ENCODE peak calls at places on chromosomes 13 and 19, in ten cellular contexts. One of them, this sample, is unnamed.
A peak's percentile ranks its signal among the peaks of the same experiment; 100 is the strongest.

GRCh38 chr13:73608731-73609485 is 525.3 kb downstream of the KLF12 start:
- DNase-seq in uterus: no peak
- DNase-seq in nephron progenitor cell: peak; percentile 20
- DNase-seq in occipital lobe: no peak
- DNase-seq in Caco-2: no peak
- DNase-seq in astrocyte of the spinal cord: no peak
- DNase-seq in NCI-H510A: no peak
- DNase-seq in M059J: no peak
- DNase-seq in activated CD4-positive, alpha-beta T cell treated with anti-CD3 and anti-CD28 coated beads, Interleukin-2, amount 10 ng/mL, durations not matched to agents 7 days and 5 days: no peak
- DNase-seq in AG10803: no peak
- DNase-seq in this sample: no peak

GRCh38 chr13:28047784-28048388 is 52.5 kb downstream of the FLT3 start:
- DNase-seq in uterus: no peak
- DNase-seq in nephron progenitor cell: no peak
- DNase-seq in occipital lobe: no peak
- DNase-seq in Caco-2: no peak
- DNase-seq in astrocyte of the spinal cord: peak; percentile 13
- DNase-seq in NCI-H510A: no peak
- DNase-seq in M059J: peak; percentile 80
- DNase-seq in activated CD4-positive, alpha-beta T cell treated with anti-CD3 and anti-CD28 coated beads, Interleukin-2, amount 10 ng/mL, durations not matched to agents 7 days and 5 days: no peak
- DNase-seq in AG10803: peak; percentile 26
- DNase-seq in this sample: no peak

GRCh38 chr13:95677564-95678386 is 836 bp downstream of the DNAJC3 start:
- DNase-seq in uterus: peak; percentile 45
- DNase-seq in nephron progenitor cell: no peak
- DNase-seq in occipital lobe: no peak
- DNase-seq in Caco-2: no peak
- DNase-seq in astrocyte of the spinal cord: peak; percentile 38
- DNase-seq in NCI-H510A: no peak
- DNase-seq in M059J: peak; percentile 38
- DNase-seq in activated CD4-positive, alpha-beta T cell treated with anti-CD3 and anti-CD28 coated beads, Interleukin-2, amount 10 ng/mL, durations not matched to agents 7 days and 5 days: peak; percentile 10
- DNase-seq in AG10803: peak; percentile 21
- DNase-seq in this sample: no peak

GRCh38 chr19:7868671-7869452 is 5.3 kb downstream of the PRR36 start:
- DNase-seq in uterus: peak; percentile 51
- DNase-seq in nephron progenitor cell: peak; percentile 87
- DNase-seq in occipital lobe: peak; percentile 33
- DNase-seq in Caco-2: peak; percentile 94
- DNase-seq in astrocyte of the spinal cord: peak; percentile 39
- DNase-seq in NCI-H510A: no peak
- DNase-seq in M059J: no peak
- DNase-seq in activated CD4-positive, alpha-beta T cell treated with anti-CD3 and anti-CD28 coated beads, Interleukin-2, amount 10 ng/mL, durations not matched to agents 7 days and 5 days: peak; percentile 79
- DNase-seq in AG10803: peak; percentile 34
- DNase-seq in this sample: peak; percentile 81

GRCh38 chr13:33766724-33767123 is 51.2 kb upstream of the RFC3 start:
- DNase-seq in uterus: no peak
- DNase-seq in nephron progenitor cell: no peak
- DNase-seq in occipital lobe: no peak
- DNase-seq in Caco-2: no peak
- DNase-seq in astrocyte of the spinal cord: no peak
- DNase-seq in NCI-H510A: no peak
- DNase-seq in M059J: no peak
- DNase-seq in activated CD4-positive, alpha-beta T cell treated with anti-CD3 and anti-CD28 coated beads, Interleukin-2, amount 10 ng/mL, durations not matched to agents 7 days and 5 days: no peak
- DNase-seq in AG10803: no peak
- DNase-seq in this sample: no peak

GRCh38 chr13:21576424-21576823 is 27.5 kb downstream of the MICU2 start:
- DNase-seq in uterus: no peak
- DNase-seq in nephron progenitor cell: no peak
- DNase-seq in occipital lobe: no peak
- DNase-seq in Caco-2: no peak
- DNase-seq in astrocyte of the spinal cord: no peak
- DNase-seq in NCI-H510A: no peak
- DNase-seq in M059J: peak; percentile 37
- DNase-seq in activated CD4-positive, alpha-beta T cell treated with anti-CD3 and anti-CD28 coated beads, Interleukin-2, amount 10 ng/mL, durations not matched to agents 7 days and 5 days: no peak
- DNase-seq in AG10803: peak; percentile 16
- DNase-seq in this sample: no peak

GRCh38 chr19:38191747-38192146 is 32.3 kb downstream of the DPF1 start:
- DNase-seq in uterus: no peak
- DNase-seq in nephron progenitor cell: no peak
- DNase-seq in occipital lobe: no peak
- DNase-seq in Caco-2: no peak
- DNase-seq in astrocyte of the spinal cord: no peak
- DNase-seq in NCI-H510A: no peak
- DNase-seq in M059J: no peak
- DNase-seq in activated CD4-positive, alpha-beta T cell treated with anti-CD3 and anti-CD28 coated beads, Interleukin-2, amount 10 ng/mL, durations not matched to agents 7 days and 5 days: no peak
- DNase-seq in AG10803: no peak
- DNase-seq in this sample: no peak

GRCh38 chr13:109904218-109904617 is 117.8 kb upstream of the IRS2 start:
- DNase-seq in uterus: no peak
- DNase-seq in nephron progenitor cell: no peak
- DNase-seq in occipital lobe: no peak
- DNase-seq in Caco-2: no peak
- DNase-seq in astrocyte of the spinal cord: no peak
- DNase-seq in NCI-H510A: no peak
- DNase-seq in M059J: peak; percentile 24
- DNase-seq in activated CD4-positive, alpha-beta T cell treated with anti-CD3 and anti-CD28 coated beads, Interleukin-2, amount 10 ng/mL, durations not matched to agents 7 days and 5 days: no peak
- DNase-seq in AG10803: no peak
- DNase-seq in this sample: no peak

GRCh38 chr19:10290876-10291553 is 1.3 kb downstream of the ICAM5 start:
- DNase-seq in uterus: peak; percentile 36
- DNase-seq in nephron progenitor cell: peak; percentile 54
- DNase-seq in occipital lobe: no peak
- DNase-seq in Caco-2: peak; percentile 70
- DNase-seq in astrocyte of the spinal cord: no peak
- DNase-seq in NCI-H510A: no peak
- DNase-seq in M059J: peak; percentile 68
- DNase-seq in activated CD4-positive, alpha-beta T cell treated with anti-CD3 and anti-CD28 coated beads, Interleukin-2, amount 10 ng/mL, durations not matched to agents 7 days and 5 days: peak; percentile 46
- DNase-seq in AG10803: peak; percentile 41
- DNase-seq in this sample: no peak

GRCh38 chr19:53333071-53333465 is 481 bp upstream of the ZNF845 start:
- DNase-seq in uterus: peak; percentile 71
- DNase-seq in nephron progenitor cell: peak; percentile 55
- DNase-seq in occipital lobe: no peak
- DNase-seq in Caco-2: peak; percentile 77
- DNase-seq in astrocyte of the spinal cord: no peak
- DNase-seq in NCI-H510A: no peak
- DNase-seq in M059J: no peak
- DNase-seq in activated CD4-positive, alpha-beta T cell treated with anti-CD3 and anti-CD28 coated beads, Interleukin-2, amount 10 ng/mL, durations not matched to agents 7 days and 5 days: peak; percentile 33
- DNase-seq in AG10803: peak; percentile 44
- DNase-seq in this sample: peak; percentile 47

GRCh38 chr13:26971990-26972888 is 199.4 kb downstream of the USP12 start:
- DNase-seq in uterus: no peak
- DNase-seq in nephron progenitor cell: peak; percentile 21
- DNase-seq in occipital lobe: no peak
- DNase-seq in Caco-2: peak; percentile 81
- DNase-seq in astrocyte of the spinal cord: peak; percentile 16
- DNase-seq in NCI-H510A: peak; percentile 81
- DNase-seq in M059J: peak; percentile 67
- DNase-seq in activated CD4-positive, alpha-beta T cell treated with anti-CD3 and anti-CD28 coated beads, Interleukin-2, amount 10 ng/mL, durations not matched to agents 7 days and 5 days: peak; percentile 45
- DNase-seq in AG10803: no peak
- DNase-seq in this sample: peak; percentile 71

GRCh38 chr19:7294571-7295212 is 478 bp upstream of the INSR start:
- DNase-seq in uterus: peak; percentile 69
- DNase-seq in nephron progenitor cell: peak; percentile 53
- DNase-seq in occipital lobe: peak; percentile 26
- DNase-seq in Caco-2: peak; percentile 81
- DNase-seq in astrocyte of the spinal cord: peak; percentile 14
- DNase-seq in NCI-H510A: no peak
- DNase-seq in M059J: peak; percentile 21
- DNase-seq in activated CD4-positive, alpha-beta T cell treated with anti-CD3 and anti-CD28 coated beads, Interleukin-2, amount 10 ng/mL, durations not matched to agents 7 days and 5 days: peak; percentile 10
- DNase-seq in AG10803: peak; percentile 60
- DNase-seq in this sample: peak; percentile 85

GRCh38 chr19:50720181-50720920 is 749 bp upstream of the SHANK1 start:
- DNase-seq in uterus: no peak
- DNase-seq in nephron progenitor cell: peak; percentile 16
- DNase-seq in occipital lobe: no peak
- DNase-seq in Caco-2: no peak
- DNase-seq in astrocyte of the spinal cord: no peak
- DNase-seq in NCI-H510A: no peak
- DNase-seq in M059J: no peak
- DNase-seq in activated CD4-positive, alpha-beta T cell treated with anti-CD3 and anti-CD28 coated beads, Interleukin-2, amount 10 ng/mL, durations not matched to agents 7 days and 5 days: no peak
- DNase-seq in AG10803: no peak
- DNase-seq in this sample: no peak

GRCh38 chr13:100566543-100566942 is 22.0 kb downstream of the GGACT start:
- DNase-seq in uterus: no peak
- DNase-seq in nephron progenitor cell: no peak
- DNase-seq in occipital lobe: no peak
- DNase-seq in Caco-2: no peak
- DNase-seq in astrocyte of the spinal cord: no peak
- DNase-seq in NCI-H510A: no peak
- DNase-seq in M059J: peak; percentile 68
- DNase-seq in activated CD4-positive, alpha-beta T cell treated with anti-CD3 and anti-CD28 coated beads, Interleukin-2, amount 10 ng/mL, durations not matched to agents 7 days and 5 days: no peak
- DNase-seq in AG10803: peak; percentile 13
- DNase-seq in this sample: no peak

GRCh38 chr19:33386361-33386858 is 12.9 kb downstream of the CEBPG start:
- DNase-seq in uterus: no peak
- DNase-seq in nephron progenitor cell: no peak
- DNase-seq in occipital lobe: no peak
- DNase-seq in Caco-2: peak; percentile 23
- DNase-seq in astrocyte of the spinal cord: no peak
- DNase-seq in NCI-H510A: no peak
- DNase-seq in M059J: no peak
- DNase-seq in activated CD4-positive, alpha-beta T cell treated with anti-CD3 and anti-CD28 coated beads, Interleukin-2, amount 10 ng/mL, durations not matched to agents 7 days and 5 days: no peak
- DNase-seq in AG10803: no peak
- DNase-seq in this sample: no peak

GRCh38 chr19:3466630-3467029 is 13.7 kb downstream of the SMIM24 start:
- DNase-seq in uterus: no peak
- DNase-seq in nephron progenitor cell: no peak
- DNase-seq in occipital lobe: peak; percentile 27
- DNase-seq in Caco-2: no peak
- DNase-seq in astrocyte of the spinal cord: no peak
- DNase-seq in NCI-H510A: no peak
- DNase-seq in M059J: no peak
- DNase-seq in activated CD4-positive, alpha-beta T cell treated with anti-CD3 and anti-CD28 coated beads, Interleukin-2, amount 10 ng/mL, durations not matched to agents 7 days and 5 days: no peak
- DNase-seq in AG10803: no peak
- DNase-seq in this sample: no peak

GRCh38 chr13:40494513-40494912 is 171.9 kb downstream of the FOXO1 start:
- DNase-seq in uterus: no peak
- DNase-seq in nephron progenitor cell: no peak
- DNase-seq in occipital lobe: no peak
- DNase-seq in Caco-2: no peak
- DNase-seq in astrocyte of the spinal cord: peak; percentile 22
- DNase-seq in NCI-H510A: no peak
- DNase-seq in M059J: no peak
- DNase-seq in activated CD4-positive, alpha-beta T cell treated with anti-CD3 and anti-CD28 coated beads, Interleukin-2, amount 10 ng/mL, durations not matched to agents 7 days and 5 days: peak; percentile 39
- DNase-seq in AG10803: no peak
- DNase-seq in this sample: no peak

GRCh38 chr19:49506575-49507105 is 5.8 kb upstream of the FCGRT start:
- DNase-seq in uterus: no peak
- DNase-seq in nephron progenitor cell: peak; percentile 62
- DNase-seq in occipital lobe: no peak
- DNase-seq in Caco-2: peak; percentile 84
- DNase-seq in astrocyte of the spinal cord: no peak
- DNase-seq in NCI-H510A: no peak
- DNase-seq in M059J: peak; percentile 60
- DNase-seq in activated CD4-positive, alpha-beta T cell treated with anti-CD3 and anti-CD28 coated beads, Interleukin-2, amount 10 ng/mL, durations not matched to agents 7 days and 5 days: peak; percentile 86
- DNase-seq in AG10803: no peak
- DNase-seq in this sample: peak; percentile 72

GRCh38 chr13:111661776-111662175 is 341.3 kb downstream of the TEX29 start:
- DNase-seq in uterus: no peak
- DNase-seq in nephron progenitor cell: no peak
- DNase-seq in occipital lobe: no peak
- DNase-seq in Caco-2: no peak
- DNase-seq in astrocyte of the spinal cord: no peak
- DNase-seq in NCI-H510A: no peak
- DNase-seq in M059J: no peak
- DNase-seq in activated CD4-positive, alpha-beta T cell treated with anti-CD3 and anti-CD28 coated beads, Interleukin-2, amount 10 ng/mL, durations not matched to agents 7 days and 5 days: no peak
- DNase-seq in AG10803: no peak
- DNase-seq in this sample: no peak

GRCh38 chr13:59111711-59112110 is 1052.0 kb downstream of the DIAPH3 start:
- DNase-seq in uterus: no peak
- DNase-seq in nephron progenitor cell: peak; percentile 8
- DNase-seq in occipital lobe: no peak
- DNase-seq in Caco-2: no peak
- DNase-seq in astrocyte of the spinal cord: peak; percentile 87
- DNase-seq in NCI-H510A: no peak
- DNase-seq in M059J: peak; percentile 82
- DNase-seq in activated CD4-positive, alpha-beta T cell treated with anti-CD3 and anti-CD28 coated beads, Interleukin-2, amount 10 ng/mL, durations not matched to agents 7 days and 5 days: no peak
- DNase-seq in AG10803: peak; percentile 51
- DNase-seq in this sample: no peak

GRCh38 chr13:29861694-29862110 is 11.3 kb upstream of the UBL3 start:
- DNase-seq in uterus: no peak
- DNase-seq in nephron progenitor cell: no peak
- DNase-seq in occipital lobe: no peak
- DNase-seq in Caco-2: peak; percentile 67
- DNase-seq in astrocyte of the spinal cord: peak; percentile 82
- DNase-seq in NCI-H510A: no peak
- DNase-seq in M059J: peak; percentile 91
- DNase-seq in activated CD4-positive, alpha-beta T cell treated with anti-CD3 and anti-CD28 coated beads, Interleukin-2, amount 10 ng/mL, durations not matched to agents 7 days and 5 days: no peak
- DNase-seq in AG10803: peak; percentile 99
- DNase-seq in this sample: no peak

GRCh38 chr19:50025794-50026549 is at the start of gene ZNF473:
- DNase-seq in uterus: peak; percentile 94
- DNase-seq in nephron progenitor cell: peak; percentile 86
- DNase-seq in occipital lobe: peak; percentile 90
- DNase-seq in Caco-2: peak; percentile 97
- DNase-seq in astrocyte of the spinal cord: peak; percentile 98
- DNase-seq in NCI-H510A: peak; percentile 94
- DNase-seq in M059J: peak; percentile 96
- DNase-seq in activated CD4-positive, alpha-beta T cell treated with anti-CD3 and anti-CD28 coated beads, Interleukin-2, amount 10 ng/mL, durations not matched to agents 7 days and 5 days: peak; percentile 94
- DNase-seq in AG10803: peak; percentile 96
- DNase-seq in this sample: peak; percentile 96

GRCh38 chr19:17611462-17612244 is 56.2 kb downstream of the COLGALT1 start:
- DNase-seq in uterus: no peak
- DNase-seq in nephron progenitor cell: peak; percentile 28
- DNase-seq in occipital lobe: no peak
- DNase-seq in Caco-2: no peak
- DNase-seq in astrocyte of the spinal cord: no peak
- DNase-seq in NCI-H510A: no peak
- DNase-seq in M059J: no peak
- DNase-seq in activated CD4-positive, alpha-beta T cell treated with anti-CD3 and anti-CD28 coated beads, Interleukin-2, amount 10 ng/mL, durations not matched to agents 7 days and 5 days: no peak
- DNase-seq in AG10803: no peak
- DNase-seq in this sample: no peak

GRCh38 chr13:93505104-93505952 is 278.7 kb downstream of the GPC6 start:
- DNase-seq in uterus: no peak
- DNase-seq in nephron progenitor cell: no peak
- DNase-seq in occipital lobe: no peak
- DNase-seq in Caco-2: no peak
- DNase-seq in astrocyte of the spinal cord: peak; percentile 33
- DNase-seq in NCI-H510A: peak; percentile 8
- DNase-seq in M059J: no peak
- DNase-seq in activated CD4-positive, alpha-beta T cell treated with anti-CD3 and anti-CD28 coated beads, Interleukin-2, amount 10 ng/mL, durations not matched to agents 7 days and 5 days: no peak
- DNase-seq in AG10803: peak; percentile 29
- DNase-seq in this sample: no peak

GRCh38 chr19:33302175-33302973 is at the start of gene CEBPA:
- DNase-seq in uterus: peak; percentile 78
- DNase-seq in nephron progenitor cell: peak; percentile 86
- DNase-seq in occipital lobe: peak; percentile 76
- DNase-seq in Caco-2: peak; percentile 90
- DNase-seq in astrocyte of the spinal cord: peak; percentile 45
- DNase-seq in NCI-H510A: peak; percentile 14
- DNase-seq in M059J: peak; percentile 48
- DNase-seq in activated CD4-positive, alpha-beta T cell treated with anti-CD3 and anti-CD28 coated beads, Interleukin-2, amount 10 ng/mL, durations not matched to agents 7 days and 5 days: peak; percentile 38
- DNase-seq in AG10803: peak; percentile 72
- DNase-seq in this sample: peak; percentile 94

GRCh38 chr13:51425410-51426042 is 27.3 kb downstream of the INTS6 start:
- DNase-seq in uterus: no peak
- DNase-seq in nephron progenitor cell: no peak
- DNase-seq in occipital lobe: no peak
- DNase-seq in Caco-2: no peak
- DNase-seq in astrocyte of the spinal cord: peak; percentile 36
- DNase-seq in NCI-H510A: no peak
- DNase-seq in M059J: no peak
- DNase-seq in activated CD4-positive, alpha-beta T cell treated with anti-CD3 and anti-CD28 coated beads, Interleukin-2, amount 10 ng/mL, durations not matched to agents 7 days and 5 days: no peak
- DNase-seq in AG10803: peak; percentile 64
- DNase-seq in this sample: no peak

GRCh38 chr19:54207908-54208783 is 7.5 kb downstream of the RPS9 start:
- DNase-seq in uterus: peak; percentile 54
- DNase-seq in nephron progenitor cell: no peak
- DNase-seq in occipital lobe: peak; percentile 12
- DNase-seq in Caco-2: peak; percentile 62
- DNase-seq in astrocyte of the spinal cord: peak; percentile 58
- DNase-seq in NCI-H510A: no peak
- DNase-seq in M059J: peak; percentile 73
- DNase-seq in activated CD4-positive, alpha-beta T cell treated with anti-CD3 and anti-CD28 coated beads, Interleukin-2, amount 10 ng/mL, durations not matched to agents 7 days and 5 days: peak; percentile 34
- DNase-seq in AG10803: peak; percentile 58
- DNase-seq in this sample: peak; percentile 71

This sample was measured in left lobe of liver.